ENCODE peak calls at places on chromosomes 13 and 19, in four cellular contexts. N, S, O and L are unnamed samples.

GRCh38 chr13:27194895-27195764 is 23.5 kb upstream of the USP12 start:
- DNase-seq in O (no peak), S (no peak), N (no peak), L (no peak)

GRCh38 chr13:32409561-32410440 is 18.1 kb downstream of the N4BP2L1 start:
- DNase-seq in S (peak; percentile 19), O (no peak), N (no peak), L (no peak)

GRCh38 chr13:113623491-113624234 is 34.3 kb downstream of the ATP4B start:
- DNase-seq in O (no peak), S (no peak), N (no peak), L (no peak)

GRCh38 chr13:78137404-78138142 is 218.9 kb upstream of the EDNRB start:
- DNase-seq in N (peak; percentile 23), O (no peak), S (peak; percentile 92), L (peak; percentile 41)

GRCh38 chr19:41687419-41687818 is 651 bp downstream of the CEACAM7 start:
- DNase-seq in O (no peak), S (no peak), N (peak; percentile 9), L (no peak)

GRCh38 chr19:18086590-18087138 is at the start of gene IL12RB1:
- DNase-seq in S (no peak), O (peak; percentile 75), N (peak; percentile 87), L (peak; percentile 37)

GRCh38 chr13:66546534-66547379 is 683.4 kb downstream of the PCDH9 start:
- DNase-seq in O (no peak), N (no peak), S (no peak), L (no peak)

GRCh38 chr19:8423821-8424223 is 10.7 kb downstream of the MARCHF2 start:
- DNase-seq in N (no peak), S (no peak), O (no peak), L (no peak)

GRCh38 chr19:54485846-54486245 is 12.8 kb upstream of the CDC42EP5 start:
- DNase-seq in O (no peak), N (no peak), S (no peak), L (no peak)

GRCh38 chr13:26897706-26898550 is 137.3 kb upstream of the GPR12 start:
- DNase-seq in S (no peak), N (no peak), O (no peak), L (no peak)

GRCh38 chr19:4009990-4010807 is 2.7 kb downstream of the PIAS4 start:
- DNase-seq in N (no peak), S (no peak), O (no peak), L (no peak)

GRCh38 chr19:3833578-3834348 is 35.1 kb downstream of the ZFR2 start:
- DNase-seq in S (no peak), O (no peak), N (no peak), L (no peak)

GRCh38 chr13:99335603-99336002 is 28.4 kb upstream of the GPR183 start:
- DNase-seq in O (no peak), S (no peak), N (no peak), L (no peak)

GRCh38 chr19:4870025-4870700 is 2.7 kb upstream of the PLIN3 start:
- DNase-seq in N (peak; percentile 43), S (no peak), O (no peak), L (no peak)

GRCh38 chr19:11373166-11373884 is 1.1 kb upstream of the SWSAP1 start:
- DNase-seq in O (no peak), N (no peak), S (peak; percentile 55), L (no peak)

GRCh38 chr13:70905035-70905434 is 796.8 kb upstream of the KLHL1 start:
- DNase-seq in S (no peak), O (no peak), N (no peak), L (no peak)

GRCh38 chr13:68056816-68057710 is 826.9 kb upstream of the PCDH9 start:
- DNase-seq in O (no peak), S (no peak), N (no peak), L (no peak)

GRCh38 chr19:57249329-57249728 is 8.9 kb downstream of the ZNF805 start:
- DNase-seq in O (no peak), S (no peak), N (no peak), L (no peak)

GRCh38 chr13:46142692-46143238 is 37.9 kb upstream of the CPB2 start:
- DNase-seq in O (no peak), S (no peak), N (no peak), L (no peak)

GRCh38 chr19:18340237-18340989 is at the start of gene PGPEP1:
- DNase-seq in N (peak; percentile 55), S (peak; percentile 37), O (peak; percentile 62), L (no peak)